ENCODE peak calls at places on chromosomes 16 and 17, in seven cellular contexts. X is SK-N-SH, G is fibroblast of lung, O is MM.1S, K is K562, Y is IMR-90, B is DND-41. Z is an unnamed sample.

GRCh38 chr17:81329927-81330883 is 35.1 kb upstream of the SLC38A10 start:
- DNase-seq in K (no peak), Y (no peak), B (no peak), O (no peak), X (no peak), G (no peak), Z (no peak)

GRCh38 chr16:66511615-66512500 is 38.1 kb downstream of the TK2 start:
- DNase-seq in Y (peak; percentile 72), B (no peak), X (no peak), K (no peak), O (no peak), G (peak; percentile 71), Z (no peak)

GRCh38 chr17:35080536-35080935 is 17.0 kb upstream of the RFFL start:
- DNase-seq in O (peak; percentile 67), X (no peak), G (no peak), Y (no peak), B (no peak), K (no peak), Z (no peak)

GRCh38 chr17:40430272-40431230 is 12.7 kb upstream of the IGFBP4 start:
- DNase-seq in B (no peak), X (no peak), Y (no peak), K (no peak), G (no peak), O (no peak), Z (no peak)

GRCh38 chr16:12255919-12256665 is 279.6 kb downstream of the SNX29 start:
- DNase-seq in G (no peak), K (no peak), X (no peak), Y (no peak), O (peak; percentile 75), B (no peak), Z (no peak)

GRCh38 chr16:46850619-46851555 is 19.9 kb upstream of the C16orf87 start:
- DNase-seq in K (no peak), O (no peak), G (no peak), X (no peak), B (no peak), Y (no peak), Z (no peak)

GRCh38 chr17:43953746-43954145 is at the start of gene PYY:
- DNase-seq in K (no peak), G (no peak), O (no peak), B (no peak), X (no peak), Y (no peak), Z (peak; percentile 52)

GRCh38 chr17:68646626-68647526 is 45.7 kb upstream of the FAM20A start:
- DNase-seq in G (peak; percentile 19), B (no peak), O (no peak), X (no peak), K (no peak), Y (no peak), Z (no peak)

GRCh38 chr17:77450742-77451270 is 310.0 kb downstream of the SEC14L1 start:
- DNase-seq in B (no peak), O (no peak), G (no peak), Y (no peak), X (no peak), K (no peak), Z (no peak)

GRCh38 chr16:89678258-89678657 is 8.2 kb upstream of the CDK10 start:
- DNase-seq in Y (no peak), G (no peak), K (no peak), O (no peak), B (no peak), X (no peak), Z (no peak)

GRCh38 chr16:88331989-88332920 is 50.5 kb upstream of the ZNF469 start:
- DNase-seq in X (no peak), K (no peak), O (no peak), B (no peak), Y (peak; percentile 100), G (peak; percentile 100), Z (peak; percentile 73)

GRCh38 chr17:4594406-4595349 is 10.3 kb downstream of the SMTNL2 start:
- DNase-seq in B (no peak), X (peak; percentile 68), G (no peak), O (peak; percentile 50), K (peak; percentile 63), Y (no peak), Z (peak; percentile 57)

GRCh38 chr17:57033296-57033695 is 51.8 kb upstream of the AKAP1 start:
- DNase-seq in X (no peak), Y (no peak), B (no peak), K (no peak), G (peak; percentile 34), O (no peak), Z (no peak)

GRCh38 chr17:44777394-44778348 is 18.9 kb downstream of the ADAM11 start:
- DNase-seq in O (no peak), X (peak; percentile 4), B (no peak), G (no peak), Y (no peak), K (no peak), Z (peak; percentile 75)

GRCh38 chr17:63126607-63127006 is 160.6 kb downstream of the TANC2 start:
- DNase-seq in K (no peak), Y (peak; percentile 49), B (no peak), G (no peak), O (no peak), X (no peak), Z (no peak)

GRCh38 chr17:81397314-81398169 is 2.3 kb downstream of the BAHCC1 start:
- DNase-seq in G (peak; percentile 75), B (peak; percentile 21), X (peak; percentile 88), K (no peak), Y (peak; percentile 62), O (no peak), Z (no peak)

GRCh38 chr17:30378191-30378796 is 433 bp upstream of the CPD start:
- DNase-seq in X (peak; percentile 58), Y (peak; percentile 11), B (peak; percentile 11), K (peak; percentile 45), G (no peak), O (peak; percentile 33), Z (peak; percentile 69)

GRCh38 chr16:66695935-66696668 is 441 bp downstream of the CMTM4 start:
- DNase-seq in O (peak; percentile 67), X (no peak), G (no peak), K (peak; percentile 74), B (no peak), Y (no peak), Z (peak; percentile 88)

GRCh38 chr16:53822936-53823529 is 119.1 kb downstream of the FTO start:
- DNase-seq in K (no peak), O (peak; percentile 68), B (peak; percentile 71), G (no peak), X (no peak), Y (no peak), Z (no peak)

GRCh38 chr17:4247981-4248388 is 15.8 kb downstream of the ANKFY1 start:
- DNase-seq in Y (no peak), B (no peak), O (no peak), K (peak; percentile 29), X (no peak), G (no peak), Z (peak; percentile 86)

GRCh38 chr17:74373838-74374606 is 6.7 kb downstream of the GPR142 start:
- DNase-seq in G (no peak), Y (no peak), X (no peak), O (no peak), K (no peak), B (no peak), Z (no peak)

GRCh38 chr17:73025041-73025440 is 67.4 kb downstream of the SLC39A11 start:
- DNase-seq in B (no peak), O (no peak), Y (no peak), G (no peak), K (no peak), X (no peak), Z (no peak)

GRCh38 chr17:73027130-73027741 is 65.3 kb downstream of the SLC39A11 start:
- DNase-seq in X (no peak), O (no peak), G (peak; percentile 45), K (no peak), Y (peak; percentile 58), B (no peak), Z (no peak)

GRCh38 chr17:73020110-73020509 is 72.4 kb downstream of the SLC39A11 start:
- DNase-seq in Y (no peak), G (no peak), O (no peak), X (no peak), K (no peak), B (no peak), Z (no peak)

GRCh38 chr17:73021771-73022170 is 70.7 kb downstream of the SLC39A11 start:
- DNase-seq in O (no peak), K (no peak), Y (no peak), B (no peak), X (no peak), G (no peak), Z (no peak)

DNA sequence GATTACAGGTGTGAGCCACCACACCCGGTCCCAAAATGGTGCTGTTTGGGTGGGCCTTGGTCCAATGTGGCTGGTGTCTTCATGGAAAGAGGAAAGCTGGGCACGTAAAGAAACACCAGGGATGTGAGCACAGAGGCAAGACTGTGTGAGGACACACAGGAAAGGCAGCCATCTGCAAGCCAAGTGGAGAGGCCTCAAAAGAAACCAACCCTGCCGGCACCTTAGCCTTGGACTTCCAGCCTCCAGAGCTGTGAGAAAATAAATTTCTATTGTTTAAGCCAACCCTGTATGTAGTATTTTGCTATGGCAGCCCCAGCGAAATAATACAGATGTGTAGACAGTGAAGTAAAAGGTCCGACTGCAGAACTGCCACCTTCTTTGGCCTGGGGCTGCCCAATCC is 68.7 kb downstream of the SLC39A11 start:
- DNase-seq in G (no peak), Y (no peak), B (no peak), O (no peak), X (no peak), K (no peak), Z (no peak)
- H3K9ac ChIP-seq in G (no peak overlapping the region), Y (no peak overlapping the region), B (no peak overlapping the region), O (no peak overlapping the region), X (no peak overlapping the region), K (no peak overlapping the region), Z (no peak overlapping the region)

GRCh38 chr17:20145567-20145966 is 136.4 kb downstream of the SPECC1 start:
- DNase-seq in X (no peak), O (no peak), K (no peak), G (no peak), Y (no peak), B (no peak), Z (no peak)
- H3K27ac ChIP-seq in X (no peak overlapping the region), O (no peak overlapping the region), K (no peak overlapping the region), G (no peak overlapping the region), Y (no peak overlapping the region), B (no peak overlapping the region), Z (no peak overlapping the region)

DNA sequence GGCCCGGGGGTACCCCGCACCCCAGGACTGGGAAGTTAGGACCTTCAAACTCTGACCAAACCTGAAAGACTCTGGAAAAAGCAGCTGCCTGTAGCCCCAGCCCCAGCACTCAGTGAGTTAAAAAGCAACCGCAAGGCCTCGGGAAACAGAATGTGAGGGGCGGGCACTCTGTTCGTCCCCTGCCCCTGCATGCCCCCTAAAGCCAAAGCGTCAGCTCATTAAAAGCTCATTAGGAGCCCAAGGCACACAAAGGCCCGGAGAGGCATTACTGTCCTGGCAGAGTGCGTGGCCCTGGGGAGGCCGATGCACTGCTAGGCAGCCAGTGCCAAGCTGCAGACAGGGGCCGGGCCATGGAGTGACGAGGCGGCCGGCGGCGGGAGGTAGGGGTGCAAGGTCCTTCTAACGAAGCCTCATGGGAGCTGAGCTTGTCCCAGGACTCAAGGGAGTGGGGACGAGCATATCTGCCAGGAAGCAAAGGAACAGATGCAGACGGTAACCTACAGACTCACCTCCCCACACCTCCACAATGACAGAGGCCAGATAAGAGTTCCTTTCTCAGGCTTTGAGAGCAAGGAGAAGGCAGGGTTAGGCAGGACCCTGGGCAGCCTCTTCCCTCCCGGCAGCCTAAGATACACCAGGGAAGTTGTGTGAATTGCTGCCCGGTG is 116.8 kb downstream of the ENGASE start:
- DNase-seq in G (no peak), X (no peak), Y (no peak), O (no peak), B (no peak), K (no peak), Z (no peak)
- H3K4me3 ChIP-seq in G (no peak overlapping the region), X (no peak overlapping the region), Y (no peak overlapping the region), O (no peak overlapping the region), B (no peak overlapping the region), K (no peak overlapping the region), Z (no peak overlapping the region)

GRCh38 chr17:64173646-64174045 is 43.7 kb upstream of the ERN1 start:
- DNase-seq in Y (no peak), K (no peak), B (no peak), X (no peak), G (no peak), O (no peak), Z (no peak)
- H3K9ac ChIP-seq in Y (no peak overlapping the region), K (no peak overlapping the region), B (no peak overlapping the region), X (no peak overlapping the region), G (no peak overlapping the region), O (no peak overlapping the region), Z (no peak overlapping the region)